ENCODE peak calls at places on chromosomes 6 and 20, in ten cellular contexts. One of them, this sample, is unnamed.

GRCh38 chr6:148934534-148934933 is 187.7 kb downstream of the UST start:
- DNase-seq in fibroblast of villous mesenchyme: no peak
- DNase-seq in activated naive CD4-positive, alpha-beta T cell: no peak
- DNase-seq in activated CD8-positive, alpha-beta memory T cell treated with anti-CD3 and anti-CD28 coated beads, Interleukin-2, amount 50 U/mL, for 4 hours: no peak
- DNase-seq in activated CD4-positive, alpha-beta T cell treated with anti-CD3 and anti-CD28 coated beads for 4 hours: no peak
- DNase-seq in activated T-helper 2 cell treated with anti-CD3 and anti-CD28 coated beads, Interferon-gamma antibody, Interleukin-2, Interleukin-4, amounts not matched to agents 10 μg/mL and 5 μg/mL and 100 μg/mL, durations not matched to agents 14 hours and 24 hours and 36 hours: no peak
- DNase-seq in mucosa of descending colon: no peak
- DNase-seq in upper lobe of right lung: no peak
- DNase-seq in cardiac septum: no peak
- DNase-seq in aorta: no peak
- DNase-seq in this sample: no peak

GRCh38 chr6:137452331-137452894 is 41.8 kb downstream of the OLIG3 start:
- DNase-seq in activated T-helper 2 cell treated with anti-CD3 and anti-CD28 coated beads, Interferon-gamma antibody, Interleukin-2, Interleukin-4, amounts not matched to agents 10 μg/mL and 5 μg/mL and 100 μg/mL, durations not matched to agents 14 hours and 24 hours and 36 hours: no peak
- DNase-seq in fibroblast of villous mesenchyme: peak
- DNase-seq in cardiac septum: no peak
- DNase-seq in activated CD8-positive, alpha-beta memory T cell treated with anti-CD3 and anti-CD28 coated beads, Interleukin-2, amount 50 U/mL, for 4 hours: no peak
- DNase-seq in activated naive CD4-positive, alpha-beta T cell: no peak
- DNase-seq in activated CD4-positive, alpha-beta T cell treated with anti-CD3 and anti-CD28 coated beads for 4 hours: no peak
- DNase-seq in upper lobe of right lung: no peak
- DNase-seq in aorta: no peak
- DNase-seq in mucosa of descending colon: no peak
- DNase-seq in this sample: no peak

GRCh38 chr6:31744422-31744821 is 4.6 kb downstream of the MSH5 start:
- DNase-seq in fibroblast of villous mesenchyme: no peak
- DNase-seq in aorta: no peak
- DNase-seq in activated CD4-positive, alpha-beta T cell treated with anti-CD3 and anti-CD28 coated beads for 4 hours: no peak
- DNase-seq in mucosa of descending colon: no peak
- DNase-seq in upper lobe of right lung: no peak
- DNase-seq in cardiac septum: no peak
- DNase-seq in activated naive CD4-positive, alpha-beta T cell: no peak
- DNase-seq in activated CD8-positive, alpha-beta memory T cell treated with anti-CD3 and anti-CD28 coated beads, Interleukin-2, amount 50 U/mL, for 4 hours: no peak
- DNase-seq in activated T-helper 2 cell treated with anti-CD3 and anti-CD28 coated beads, Interferon-gamma antibody, Interleukin-2, Interleukin-4, amounts not matched to agents 10 μg/mL and 5 μg/mL and 100 μg/mL, durations not matched to agents 14 hours and 24 hours and 36 hours: no peak
- DNase-seq in this sample: no peak

GRCh38 chr6:157527471-157527907 is 146.5 kb downstream of the ZDHHC14 start:
- DNase-seq in activated naive CD4-positive, alpha-beta T cell: no peak
- DNase-seq in fibroblast of villous mesenchyme: peak
- DNase-seq in activated CD8-positive, alpha-beta memory T cell treated with anti-CD3 and anti-CD28 coated beads, Interleukin-2, amount 50 U/mL, for 4 hours: no peak
- DNase-seq in activated T-helper 2 cell treated with anti-CD3 and anti-CD28 coated beads, Interferon-gamma antibody, Interleukin-2, Interleukin-4, amounts not matched to agents 10 μg/mL and 5 μg/mL and 100 μg/mL, durations not matched to agents 14 hours and 24 hours and 36 hours: peak
- DNase-seq in activated CD4-positive, alpha-beta T cell treated with anti-CD3 and anti-CD28 coated beads for 4 hours: no peak
- DNase-seq in cardiac septum: no peak
- DNase-seq in aorta: no peak
- DNase-seq in mucosa of descending colon: no peak
- DNase-seq in upper lobe of right lung: no peak
- DNase-seq in this sample: peak

GRCh38 chr6:39881851-39882566 is 52.3 kb downstream of the MOCS1 start:
- DNase-seq in fibroblast of villous mesenchyme: peak
- DNase-seq in mucosa of descending colon: no peak
- DNase-seq in activated T-helper 2 cell treated with anti-CD3 and anti-CD28 coated beads, Interferon-gamma antibody, Interleukin-2, Interleukin-4, amounts not matched to agents 10 μg/mL and 5 μg/mL and 100 μg/mL, durations not matched to agents 14 hours and 24 hours and 36 hours: no peak
- DNase-seq in upper lobe of right lung: no peak
- DNase-seq in activated naive CD4-positive, alpha-beta T cell: no peak
- DNase-seq in activated CD4-positive, alpha-beta T cell treated with anti-CD3 and anti-CD28 coated beads for 4 hours: no peak
- DNase-seq in cardiac septum: no peak
- DNase-seq in activated CD8-positive, alpha-beta memory T cell treated with anti-CD3 and anti-CD28 coated beads, Interleukin-2, amount 50 U/mL, for 4 hours: no peak
- DNase-seq in aorta: peak
- DNase-seq in this sample: no peak

GRCh38 chr6:53233309-53233708 is 84.7 kb upstream of the GCM1 start:
- DNase-seq in cardiac septum: no peak
- DNase-seq in mucosa of descending colon: no peak
- DNase-seq in activated CD8-positive, alpha-beta memory T cell treated with anti-CD3 and anti-CD28 coated beads, Interleukin-2, amount 50 U/mL, for 4 hours: no peak
- DNase-seq in activated CD4-positive, alpha-beta T cell treated with anti-CD3 and anti-CD28 coated beads for 4 hours: no peak
- DNase-seq in activated naive CD4-positive, alpha-beta T cell: no peak
- DNase-seq in fibroblast of villous mesenchyme: no peak
- DNase-seq in aorta: no peak
- DNase-seq in activated T-helper 2 cell treated with anti-CD3 and anti-CD28 coated beads, Interferon-gamma antibody, Interleukin-2, Interleukin-4, amounts not matched to agents 10 μg/mL and 5 μg/mL and 100 μg/mL, durations not matched to agents 14 hours and 24 hours and 36 hours: no peak
- DNase-seq in upper lobe of right lung: no peak
- DNase-seq in this sample: no peak

GRCh38 chr6:53926505-53926904 is 131.7 kb downstream of the LRRC1 start:
- DNase-seq in mucosa of descending colon: no peak
- DNase-seq in aorta: no peak
- DNase-seq in cardiac septum: no peak
- DNase-seq in activated CD4-positive, alpha-beta T cell treated with anti-CD3 and anti-CD28 coated beads for 4 hours: no peak
- DNase-seq in upper lobe of right lung: no peak
- DNase-seq in fibroblast of villous mesenchyme: peak
- DNase-seq in activated CD8-positive, alpha-beta memory T cell treated with anti-CD3 and anti-CD28 coated beads, Interleukin-2, amount 50 U/mL, for 4 hours: no peak
- DNase-seq in activated T-helper 2 cell treated with anti-CD3 and anti-CD28 coated beads, Interferon-gamma antibody, Interleukin-2, Interleukin-4, amounts not matched to agents 10 μg/mL and 5 μg/mL and 100 μg/mL, durations not matched to agents 14 hours and 24 hours and 36 hours: no peak
- DNase-seq in activated naive CD4-positive, alpha-beta T cell: no peak
- DNase-seq in this sample: no peak

GRCh38 chr6:170203212-170203611 is 87.7 kb downstream of the DLL1 start:
- DNase-seq in activated CD8-positive, alpha-beta memory T cell treated with anti-CD3 and anti-CD28 coated beads, Interleukin-2, amount 50 U/mL, for 4 hours: no peak
- DNase-seq in aorta: no peak
- DNase-seq in activated T-helper 2 cell treated with anti-CD3 and anti-CD28 coated beads, Interferon-gamma antibody, Interleukin-2, Interleukin-4, amounts not matched to agents 10 μg/mL and 5 μg/mL and 100 μg/mL, durations not matched to agents 14 hours and 24 hours and 36 hours: no peak
- DNase-seq in mucosa of descending colon: no peak
- DNase-seq in upper lobe of right lung: no peak
- DNase-seq in fibroblast of villous mesenchyme: peak
- DNase-seq in cardiac septum: no peak
- DNase-seq in activated CD4-positive, alpha-beta T cell treated with anti-CD3 and anti-CD28 coated beads for 4 hours: no peak
- DNase-seq in activated naive CD4-positive, alpha-beta T cell: no peak
- DNase-seq in this sample: peak

GRCh38 chr20:24032412-24032898 is 43.9 kb upstream of the GGTLC1 start:
- DNase-seq in mucosa of descending colon: no peak
- DNase-seq in activated naive CD4-positive, alpha-beta T cell: no peak
- DNase-seq in upper lobe of right lung: no peak
- DNase-seq in fibroblast of villous mesenchyme: no peak
- DNase-seq in activated CD8-positive, alpha-beta memory T cell treated with anti-CD3 and anti-CD28 coated beads, Interleukin-2, amount 50 U/mL, for 4 hours: no peak
- DNase-seq in aorta: no peak
- DNase-seq in activated T-helper 2 cell treated with anti-CD3 and anti-CD28 coated beads, Interferon-gamma antibody, Interleukin-2, Interleukin-4, amounts not matched to agents 10 μg/mL and 5 μg/mL and 100 μg/mL, durations not matched to agents 14 hours and 24 hours and 36 hours: no peak
- DNase-seq in cardiac septum: no peak
- DNase-seq in activated CD4-positive, alpha-beta T cell treated with anti-CD3 and anti-CD28 coated beads for 4 hours: no peak
- DNase-seq in this sample: no peak

GRCh38 chr20:64162239-64162621 is 2.0 kb upstream of the MYT1 start:
- DNase-seq in upper lobe of right lung: no peak
- DNase-seq in activated CD4-positive, alpha-beta T cell treated with anti-CD3 and anti-CD28 coated beads for 4 hours: no peak
- DNase-seq in activated naive CD4-positive, alpha-beta T cell: no peak
- DNase-seq in cardiac septum: no peak
- DNase-seq in mucosa of descending colon: no peak
- DNase-seq in aorta: no peak
- DNase-seq in fibroblast of villous mesenchyme: no peak
- DNase-seq in activated T-helper 2 cell treated with anti-CD3 and anti-CD28 coated beads, Interferon-gamma antibody, Interleukin-2, Interleukin-4, amounts not matched to agents 10 μg/mL and 5 μg/mL and 100 μg/mL, durations not matched to agents 14 hours and 24 hours and 36 hours: no peak
- DNase-seq in activated CD8-positive, alpha-beta memory T cell treated with anti-CD3 and anti-CD28 coated beads, Interleukin-2, amount 50 U/mL, for 4 hours: no peak
- DNase-seq in this sample: no peak

GRCh38 chr6:145699462-145699861 is 35.9 kb downstream of the EPM2A start:
- DNase-seq in mucosa of descending colon: no peak
- DNase-seq in aorta: no peak
- DNase-seq in activated T-helper 2 cell treated with anti-CD3 and anti-CD28 coated beads, Interferon-gamma antibody, Interleukin-2, Interleukin-4, amounts not matched to agents 10 μg/mL and 5 μg/mL and 100 μg/mL, durations not matched to agents 14 hours and 24 hours and 36 hours: no peak
- DNase-seq in fibroblast of villous mesenchyme: peak
- DNase-seq in upper lobe of right lung: no peak
- DNase-seq in activated naive CD4-positive, alpha-beta T cell: no peak
- DNase-seq in activated CD8-positive, alpha-beta memory T cell treated with anti-CD3 and anti-CD28 coated beads, Interleukin-2, amount 50 U/mL, for 4 hours: no peak
- DNase-seq in cardiac septum: no peak
- DNase-seq in activated CD4-positive, alpha-beta T cell treated with anti-CD3 and anti-CD28 coated beads for 4 hours: no peak
- DNase-seq in this sample: no peak

GRCh38 chr20:59051666-59052065 is 9.1 kb upstream of the PRELID3B start:
- DNase-seq in activated CD8-positive, alpha-beta memory T cell treated with anti-CD3 and anti-CD28 coated beads, Interleukin-2, amount 50 U/mL, for 4 hours: no peak
- DNase-seq in mucosa of descending colon: no peak
- DNase-seq in activated T-helper 2 cell treated with anti-CD3 and anti-CD28 coated beads, Interferon-gamma antibody, Interleukin-2, Interleukin-4, amounts not matched to agents 10 μg/mL and 5 μg/mL and 100 μg/mL, durations not matched to agents 14 hours and 24 hours and 36 hours: no peak
- DNase-seq in fibroblast of villous mesenchyme: no peak
- DNase-seq in activated CD4-positive, alpha-beta T cell treated with anti-CD3 and anti-CD28 coated beads for 4 hours: no peak
- DNase-seq in aorta: no peak
- DNase-seq in activated naive CD4-positive, alpha-beta T cell: no peak
- DNase-seq in upper lobe of right lung: no peak
- DNase-seq in cardiac septum: no peak
- DNase-seq in this sample: no peak

GRCh38 chr20:47502271-47502730 is 614 bp downstream of the NCOA3 start:
- DNase-seq in upper lobe of right lung: peak
- DNase-seq in activated T-helper 2 cell treated with anti-CD3 and anti-CD28 coated beads, Interferon-gamma antibody, Interleukin-2, Interleukin-4, amounts not matched to agents 10 μg/mL and 5 μg/mL and 100 μg/mL, durations not matched to agents 14 hours and 24 hours and 36 hours: no peak
- DNase-seq in aorta: no peak
- DNase-seq in activated CD4-positive, alpha-beta T cell treated with anti-CD3 and anti-CD28 coated beads for 4 hours: peak
- DNase-seq in cardiac septum: no peak
- DNase-seq in fibroblast of villous mesenchyme: peak
- DNase-seq in activated CD8-positive, alpha-beta memory T cell treated with anti-CD3 and anti-CD28 coated beads, Interleukin-2, amount 50 U/mL, for 4 hours: peak
- DNase-seq in activated naive CD4-positive, alpha-beta T cell: no peak
- DNase-seq in mucosa of descending colon: peak
- DNase-seq in this sample: peak

GRCh38 chr6:116528800-116529199 is 16.7 kb downstream of the TRAPPC3L start:
- DNase-seq in activated T-helper 2 cell treated with anti-CD3 and anti-CD28 coated beads, Interferon-gamma antibody, Interleukin-2, Interleukin-4, amounts not matched to agents 10 μg/mL and 5 μg/mL and 100 μg/mL, durations not matched to agents 14 hours and 24 hours and 36 hours: no peak
- DNase-seq in cardiac septum: no peak
- DNase-seq in aorta: no peak
- DNase-seq in upper lobe of right lung: no peak
- DNase-seq in activated CD8-positive, alpha-beta memory T cell treated with anti-CD3 and anti-CD28 coated beads, Interleukin-2, amount 50 U/mL, for 4 hours: no peak
- DNase-seq in activated naive CD4-positive, alpha-beta T cell: no peak
- DNase-seq in activated CD4-positive, alpha-beta T cell treated with anti-CD3 and anti-CD28 coated beads for 4 hours: no peak
- DNase-seq in mucosa of descending colon: no peak
- DNase-seq in fibroblast of villous mesenchyme: no peak
- DNase-seq in this sample: no peak

GRCh38 chr20:10090588-10091166 is 55.9 kb downstream of the ANKEF1 start:
- DNase-seq in activated naive CD4-positive, alpha-beta T cell: no peak
- DNase-seq in activated CD4-positive, alpha-beta T cell treated with anti-CD3 and anti-CD28 coated beads for 4 hours: peak
- DNase-seq in activated CD8-positive, alpha-beta memory T cell treated with anti-CD3 and anti-CD28 coated beads, Interleukin-2, amount 50 U/mL, for 4 hours: peak
- DNase-seq in upper lobe of right lung: peak
- DNase-seq in activated T-helper 2 cell treated with anti-CD3 and anti-CD28 coated beads, Interferon-gamma antibody, Interleukin-2, Interleukin-4, amounts not matched to agents 10 μg/mL and 5 μg/mL and 100 μg/mL, durations not matched to agents 14 hours and 24 hours and 36 hours: no peak
- DNase-seq in aorta: no peak
- DNase-seq in mucosa of descending colon: no peak
- DNase-seq in cardiac septum: no peak
- DNase-seq in fibroblast of villous mesenchyme: peak
- DNase-seq in this sample: no peak

GRCh38 chr6:157135691-157136090 is 187.6 kb downstream of the TMEM242 start:
- DNase-seq in aorta: no peak
- DNase-seq in cardiac septum: no peak
- DNase-seq in activated CD4-positive, alpha-beta T cell treated with anti-CD3 and anti-CD28 coated beads for 4 hours: no peak
- DNase-seq in fibroblast of villous mesenchyme: no peak
- DNase-seq in activated CD8-positive, alpha-beta memory T cell treated with anti-CD3 and anti-CD28 coated beads, Interleukin-2, amount 50 U/mL, for 4 hours: no peak
- DNase-seq in mucosa of descending colon: no peak
- DNase-seq in activated naive CD4-positive, alpha-beta T cell: no peak
- DNase-seq in activated T-helper 2 cell treated with anti-CD3 and anti-CD28 coated beads, Interferon-gamma antibody, Interleukin-2, Interleukin-4, amounts not matched to agents 10 μg/mL and 5 μg/mL and 100 μg/mL, durations not matched to agents 14 hours and 24 hours and 36 hours: no peak
- DNase-seq in upper lobe of right lung: no peak
- DNase-seq in this sample: no peak

GRCh38 chr6:125732398-125732797 is 17.0 kb upstream of the HEY2 start:
- DNase-seq in activated naive CD4-positive, alpha-beta T cell: no peak
- DNase-seq in fibroblast of villous mesenchyme: no peak
- DNase-seq in activated CD8-positive, alpha-beta memory T cell treated with anti-CD3 and anti-CD28 coated beads, Interleukin-2, amount 50 U/mL, for 4 hours: no peak
- DNase-seq in mucosa of descending colon: no peak
- DNase-seq in cardiac septum: no peak
- DNase-seq in upper lobe of right lung: no peak
- DNase-seq in aorta: no peak
- DNase-seq in activated CD4-positive, alpha-beta T cell treated with anti-CD3 and anti-CD28 coated beads for 4 hours: no peak
- DNase-seq in activated T-helper 2 cell treated with anti-CD3 and anti-CD28 coated beads, Interferon-gamma antibody, Interleukin-2, Interleukin-4, amounts not matched to agents 10 μg/mL and 5 μg/mL and 100 μg/mL, durations not matched to agents 14 hours and 24 hours and 36 hours: no peak
- DNase-seq in this sample: no peak

GRCh38 chr20:50569864-50570836 is 60.0 kb downstream of the PTPN1 start:
- DNase-seq in activated CD8-positive, alpha-beta memory T cell treated with anti-CD3 and anti-CD28 coated beads, Interleukin-2, amount 50 U/mL, for 4 hours: peak
- DNase-seq in upper lobe of right lung: no peak
- DNase-seq in activated CD4-positive, alpha-beta T cell treated with anti-CD3 and anti-CD28 coated beads for 4 hours: peak
- DNase-seq in aorta: no peak
- DNase-seq in fibroblast of villous mesenchyme: peak
- DNase-seq in cardiac septum: no peak
- DNase-seq in activated naive CD4-positive, alpha-beta T cell: no peak
- DNase-seq in activated T-helper 2 cell treated with anti-CD3 and anti-CD28 coated beads, Interferon-gamma antibody, Interleukin-2, Interleukin-4, amounts not matched to agents 10 μg/mL and 5 μg/mL and 100 μg/mL, durations not matched to agents 14 hours and 24 hours and 36 hours: peak
- DNase-seq in mucosa of descending colon: no peak
- DNase-seq in this sample: no peak

GRCh38 chr6:137013738-137014602 is 30.8 kb downstream of the IL20RA start:
- DNase-seq in aorta: no peak
- DNase-seq in fibroblast of villous mesenchyme: peak
- DNase-seq in upper lobe of right lung: no peak
- DNase-seq in mucosa of descending colon: no peak
- DNase-seq in cardiac septum: no peak
- DNase-seq in activated CD4-positive, alpha-beta T cell treated with anti-CD3 and anti-CD28 coated beads for 4 hours: no peak
- DNase-seq in activated T-helper 2 cell treated with anti-CD3 and anti-CD28 coated beads, Interferon-gamma antibody, Interleukin-2, Interleukin-4, amounts not matched to agents 10 μg/mL and 5 μg/mL and 100 μg/mL, durations not matched to agents 14 hours and 24 hours and 36 hours: no peak
- DNase-seq in activated naive CD4-positive, alpha-beta T cell: no peak
- DNase-seq in activated CD8-positive, alpha-beta memory T cell treated with anti-CD3 and anti-CD28 coated beads, Interleukin-2, amount 50 U/mL, for 4 hours: no peak
- DNase-seq in this sample: no peak

GRCh38 chr6:164303092-164304007 is 888.8 kb downstream of the QKI start:
- DNase-seq in mucosa of descending colon: no peak
- DNase-seq in cardiac septum: no peak
- DNase-seq in activated naive CD4-positive, alpha-beta T cell: no peak
- DNase-seq in activated CD8-positive, alpha-beta memory T cell treated with anti-CD3 and anti-CD28 coated beads, Interleukin-2, amount 50 U/mL, for 4 hours: no peak
- DNase-seq in aorta: no peak
- DNase-seq in upper lobe of right lung: no peak
- DNase-seq in activated CD4-positive, alpha-beta T cell treated with anti-CD3 and anti-CD28 coated beads for 4 hours: no peak
- DNase-seq in fibroblast of villous mesenchyme: peak
- DNase-seq in activated T-helper 2 cell treated with anti-CD3 and anti-CD28 coated beads, Interferon-gamma antibody, Interleukin-2, Interleukin-4, amounts not matched to agents 10 μg/mL and 5 μg/mL and 100 μg/mL, durations not matched to agents 14 hours and 24 hours and 36 hours: no peak
- DNase-seq in this sample: no peak

GRCh38 chr20:46767127-46767761 is 57.8 kb downstream of the SLC2A10 start:
- DNase-seq in cardiac septum: no peak
- DNase-seq in activated T-helper 2 cell treated with anti-CD3 and anti-CD28 coated beads, Interferon-gamma antibody, Interleukin-2, Interleukin-4, amounts not matched to agents 10 μg/mL and 5 μg/mL and 100 μg/mL, durations not matched to agents 14 hours and 24 hours and 36 hours: no peak
- DNase-seq in activated CD4-positive, alpha-beta T cell treated with anti-CD3 and anti-CD28 coated beads for 4 hours: no peak
- DNase-seq in activated naive CD4-positive, alpha-beta T cell: no peak
- DNase-seq in aorta: no peak
- DNase-seq in mucosa of descending colon: no peak
- DNase-seq in upper lobe of right lung: no peak
- DNase-seq in activated CD8-positive, alpha-beta memory T cell treated with anti-CD3 and anti-CD28 coated beads, Interleukin-2, amount 50 U/mL, for 4 hours: no peak
- DNase-seq in fibroblast of villous mesenchyme: peak
- DNase-seq in this sample: no peak

GRCh38 chr6:61909541-61909940 is 376.5 kb downstream of the KHDRBS2 start:
- DNase-seq in upper lobe of right lung: no peak
- DNase-seq in cardiac septum: no peak
- DNase-seq in activated naive CD4-positive, alpha-beta T cell: no peak
- DNase-seq in fibroblast of villous mesenchyme: no peak
- DNase-seq in mucosa of descending colon: no peak
- DNase-seq in activated CD8-positive, alpha-beta memory T cell treated with anti-CD3 and anti-CD28 coated beads, Interleukin-2, amount 50 U/mL, for 4 hours: no peak
- DNase-seq in activated T-helper 2 cell treated with anti-CD3 and anti-CD28 coated beads, Interferon-gamma antibody, Interleukin-2, Interleukin-4, amounts not matched to agents 10 μg/mL and 5 μg/mL and 100 μg/mL, durations not matched to agents 14 hours and 24 hours and 36 hours: no peak
- DNase-seq in aorta: no peak
- DNase-seq in activated CD4-positive, alpha-beta T cell treated with anti-CD3 and anti-CD28 coated beads for 4 hours: no peak
- DNase-seq in this sample: no peak

GRCh38 chr6:134097114-134097707 is 44.8 kb upstream of the SLC2A12 start:
- DNase-seq in aorta: no peak
- DNase-seq in activated CD4-positive, alpha-beta T cell treated with anti-CD3 and anti-CD28 coated beads for 4 hours: peak
- DNase-seq in activated CD8-positive, alpha-beta memory T cell treated with anti-CD3 and anti-CD28 coated beads, Interleukin-2, amount 50 U/mL, for 4 hours: peak
- DNase-seq in activated naive CD4-positive, alpha-beta T cell: peak
- DNase-seq in activated T-helper 2 cell treated with anti-CD3 and anti-CD28 coated beads, Interferon-gamma antibody, Interleukin-2, Interleukin-4, amounts not matched to agents 10 μg/mL and 5 μg/mL and 100 μg/mL, durations not matched to agents 14 hours and 24 hours and 36 hours: peak
- DNase-seq in mucosa of descending colon: no peak
- DNase-seq in upper lobe of right lung: no peak
- DNase-seq in fibroblast of villous mesenchyme: peak
- DNase-seq in cardiac septum: no peak
- DNase-seq in this sample: no peak

GRCh38 chr6:89082439-89082838 is 1.9 kb downstream of the PNRC1 start:
- DNase-seq in activated CD4-positive, alpha-beta T cell treated with anti-CD3 and anti-CD28 coated beads for 4 hours: no peak
- DNase-seq in aorta: no peak
- DNase-seq in activated T-helper 2 cell treated with anti-CD3 and anti-CD28 coated beads, Interferon-gamma antibody, Interleukin-2, Interleukin-4, amounts not matched to agents 10 μg/mL and 5 μg/mL and 100 μg/mL, durations not matched to agents 14 hours and 24 hours and 36 hours: no peak
- DNase-seq in fibroblast of villous mesenchyme: peak
- DNase-seq in cardiac septum: no peak
- DNase-seq in upper lobe of right lung: no peak
- DNase-seq in mucosa of descending colon: no peak
- DNase-seq in activated naive CD4-positive, alpha-beta T cell: no peak
- DNase-seq in activated CD8-positive, alpha-beta memory T cell treated with anti-CD3 and anti-CD28 coated beads, Interleukin-2, amount 50 U/mL, for 4 hours: no peak
- DNase-seq in this sample: no peak

GRCh38 chr20:42379385-42379784 is 761.2 kb upstream of the CHD6 start:
- DNase-seq in activated T-helper 2 cell treated with anti-CD3 and anti-CD28 coated beads, Interferon-gamma antibody, Interleukin-2, Interleukin-4, amounts not matched to agents 10 μg/mL and 5 μg/mL and 100 μg/mL, durations not matched to agents 14 hours and 24 hours and 36 hours: no peak
- DNase-seq in cardiac septum: no peak
- DNase-seq in aorta: no peak
- DNase-seq in upper lobe of right lung: no peak
- DNase-seq in activated CD4-positive, alpha-beta T cell treated with anti-CD3 and anti-CD28 coated beads for 4 hours: no peak
- DNase-seq in activated CD8-positive, alpha-beta memory T cell treated with anti-CD3 and anti-CD28 coated beads, Interleukin-2, amount 50 U/mL, for 4 hours: no peak
- DNase-seq in fibroblast of villous mesenchyme: no peak
- DNase-seq in activated naive CD4-positive, alpha-beta T cell: no peak
- DNase-seq in mucosa of descending colon: no peak
- DNase-seq in this sample: no peak

GRCh38 chr6:119129968-119130484 is 51.6 kb upstream of the FAM184A start:
- DNase-seq in cardiac septum: no peak
- DNase-seq in upper lobe of right lung: no peak
- DNase-seq in fibroblast of villous mesenchyme: peak
- DNase-seq in mucosa of descending colon: no peak
- DNase-seq in aorta: no peak
- DNase-seq in activated T-helper 2 cell treated with anti-CD3 and anti-CD28 coated beads, Interferon-gamma antibody, Interleukin-2, Interleukin-4, amounts not matched to agents 10 μg/mL and 5 μg/mL and 100 μg/mL, durations not matched to agents 14 hours and 24 hours and 36 hours: no peak
- DNase-seq in activated CD8-positive, alpha-beta memory T cell treated with anti-CD3 and anti-CD28 coated beads, Interleukin-2, amount 50 U/mL, for 4 hours: no peak
- DNase-seq in activated CD4-positive, alpha-beta T cell treated with anti-CD3 and anti-CD28 coated beads for 4 hours: no peak
- DNase-seq in activated naive CD4-positive, alpha-beta T cell: no peak
- DNase-seq in this sample: no peak

GRCh38 chr20:20184149-20184548 is 131.8 kb downstream of the CFAP61 start:
- DNase-seq in mucosa of descending colon: no peak
- DNase-seq in activated CD4-positive, alpha-beta T cell treated with anti-CD3 and anti-CD28 coated beads for 4 hours: no peak
- DNase-seq in fibroblast of villous mesenchyme: no peak
- DNase-seq in activated naive CD4-positive, alpha-beta T cell: no peak
- DNase-seq in activated CD8-positive, alpha-beta memory T cell treated with anti-CD3 and anti-CD28 coated beads, Interleukin-2, amount 50 U/mL, for 4 hours: no peak
- DNase-seq in cardiac septum: no peak
- DNase-seq in upper lobe of right lung: no peak
- DNase-seq in aorta: no peak
- DNase-seq in activated T-helper 2 cell treated with anti-CD3 and anti-CD28 coated beads, Interferon-gamma antibody, Interleukin-2, Interleukin-4, amounts not matched to agents 10 μg/mL and 5 μg/mL and 100 μg/mL, durations not matched to agents 14 hours and 24 hours and 36 hours: no peak
- DNase-seq in this sample: no peak

GRCh38 chr20:32513031-32513866 is 71.9 kb downstream of the NOL4L start:
- DNase-seq in aorta: no peak
- DNase-seq in activated T-helper 2 cell treated with anti-CD3 and anti-CD28 coated beads, Interferon-gamma antibody, Interleukin-2, Interleukin-4, amounts not matched to agents 10 μg/mL and 5 μg/mL and 100 μg/mL, durations not matched to agents 14 hours and 24 hours and 36 hours: no peak
- DNase-seq in activated CD8-positive, alpha-beta memory T cell treated with anti-CD3 and anti-CD28 coated beads, Interleukin-2, amount 50 U/mL, for 4 hours: no peak
- DNase-seq in cardiac septum: no peak
- DNase-seq in mucosa of descending colon: peak
- DNase-seq in activated naive CD4-positive, alpha-beta T cell: no peak
- DNase-seq in upper lobe of right lung: no peak
- DNase-seq in fibroblast of villous mesenchyme: no peak
- DNase-seq in activated CD4-positive, alpha-beta T cell treated with anti-CD3 and anti-CD28 coated beads for 4 hours: no peak
- DNase-seq in this sample: no peak